ENCODE peak calls at places on chromosome 18, in nine cellular contexts. H, J, M, S, Q, G, D, I and L are unnamed samples.

GRCh38 chr18:48580782-48581181 is 42.0 kb downstream of the CTIF start:
- DNase-seq in H (no peak), J (no peak), M (no peak), S (no peak), Q (no peak), G (no peak), D (no peak), I (no peak), L (no peak)

GRCh38 chr18:36419188-36419912 is 121.8 kb downstream of the FHOD3 start:
- DNase-seq in H (no peak), J (peak), M (no peak), S (no peak), Q (no peak), G (no peak), D (peak), I (no peak), L (no peak)

GRCh38 chr18:47247036-47247832 is 4.2 kb downstream of the SKOR2 start:
- DNase-seq in H (no peak), J (no peak), M (no peak), S (no peak), Q (no peak), G (peak), D (no peak), I (no peak), L (no peak)

GRCh38 chr18:31424383-31424988 is 23.1 kb upstream of the DSG3 start:
- DNase-seq in H (peak), J (no peak), M (no peak), S (peak), Q (no peak), G (peak), D (no peak), I (no peak), L (no peak)

GRCh38 chr18:46787674-46788073 is 30.8 kb upstream of the ST8SIA5 start:
- DNase-seq in H (no peak), J (no peak), M (no peak), S (no peak), Q (no peak), G (no peak), D (no peak), I (no peak), L (no peak)

GRCh38 chr18:47436871-47437270 is 185.4 kb upstream of the SKOR2 start:
- DNase-seq in H (no peak), J (no peak), M (no peak), S (no peak), Q (no peak), G (no peak), D (no peak), I (no peak), L (no peak)

GRCh38 chr18:76487076-76487475 is 8.0 kb downstream of the ZNF516 start:
- DNase-seq in H (no peak), J (no peak), M (no peak), S (no peak), Q (no peak), G (no peak), D (no peak), I (no peak), L (no peak)

GRCh38 chr18:76486600-76486999 is 8.4 kb downstream of the ZNF516 start:
- DNase-seq in H (no peak), J (no peak), M (no peak), S (no peak), Q (no peak), G (no peak), D (no peak), I (no peak), L (no peak)

GRCh38 chr18:4586729-4587128 is 131.6 kb upstream of the DLGAP1 start:
- DNase-seq in H (no peak), J (no peak), M (no peak), S (no peak), Q (no peak), G (no peak), D (no peak), I (no peak), L (no peak)

GRCh38 chr18:76545433-76546281 is 50.6 kb upstream of the ZNF516 start:
- DNase-seq in H (no peak), J (no peak), M (no peak), S (no peak), Q (no peak), G (no peak), D (no peak), I (no peak), L (no peak)

GRCh38 chr18:57202881-57203280 is 56.0 kb downstream of the BOD1L2 start:
- DNase-seq in H (no peak), J (no peak), M (no peak), S (no peak), Q (no peak), G (no peak), D (no peak), I (no peak), L (no peak)

GRCh38 chr18:21996261-21996892 is 173.0 kb upstream of the GATA6 start:
- DNase-seq in H (peak), J (no peak), M (no peak), S (no peak), Q (no peak), G (no peak), D (no peak), I (no peak), L (no peak)

GRCh38 chr18:12904012-12904516 is 20.0 kb upstream of the PTPN2 start:
- DNase-seq in H (no peak), J (peak), M (no peak), S (no peak), Q (peak), G (peak), D (no peak), I (no peak), L (no peak)

GRCh38 chr18:58431215-58431614 is 197.7 kb downstream of the ALPK2 start:
- DNase-seq in H (no peak), J (no peak), M (no peak), S (no peak), Q (no peak), G (no peak), D (no peak), I (no peak), L (no peak)

GRCh38 chr18:55114856-55115255 is 155.6 kb upstream of the CCDC68 start:
- DNase-seq in H (no peak), J (no peak), M (no peak), S (no peak), Q (no peak), G (no peak), D (no peak), I (no peak), L (no peak)